ENCODE peak calls at places on chromosome 4, in nine cellular contexts. F, S, T, J, A, K, C, O and I are unnamed samples.

GRCh38 chr4:1656132-1656531 is 28.0 kb downstream of the FAM53A start:
- DNase-seq in T (no peak), J (no peak), C (no peak), K (no peak), O (no peak), F (no peak), S (no peak), A (no peak), I (no peak)

GRCh38 chr4:168605411-168605810 is 108.6 kb downstream of the PALLD start:
- DNase-seq in A (no peak), J (no peak), S (no peak), K (no peak), O (no peak), F (peak; percentile 24), C (no peak), T (peak; percentile 78), I (no peak)

GRCh38 chr4:24321637-24322036 is 262.7 kb downstream of the DHX15 start:
- DNase-seq in S (no peak), T (no peak), K (no peak), J (no peak), F (no peak), C (no peak), O (no peak), A (no peak), I (no peak)

GRCh38 chr4:121139533-121140222 is 24.4 kb downstream of the TNIP3 start:
- DNase-seq in T (peak; percentile 49), O (no peak), C (no peak), A (no peak), K (no peak), S (no peak), J (no peak), F (no peak), I (no peak)

GRCh38 chr4:88841635-88842034 is 144.0 kb upstream of the NAP1L5 start:
- DNase-seq in F (no peak), A (no peak), J (no peak), O (no peak), S (no peak), C (no peak), T (no peak), K (no peak), I (no peak)

GRCh38 chr4:87977521-87978278 is 2.2 kb downstream of the SPP1 start:
- DNase-seq in J (no peak), T (no peak), F (no peak), C (no peak), K (no peak), O (peak; percentile 87), A (no peak), S (no peak), I (no peak)

GRCh38 chr4:65120287-65120686 is 550.0 kb downstream of the EPHA5 start:
- DNase-seq in S (no peak), C (no peak), A (no peak), O (no peak), J (no peak), K (no peak), F (no peak), T (no peak), I (no peak)

GRCh38 chr4:121951570-121952110 is at the start of gene TRPC3:
- DNase-seq in K (peak; percentile 29), S (peak; percentile 46), J (peak; percentile 39), T (peak; percentile 37), C (no peak), A (peak; percentile 18), F (peak; percentile 29), O (no peak), I (peak; percentile 4)

GRCh38 chr4:40540801-40541200 is 88.9 kb downstream of the RBM47 start:
- DNase-seq in J (no peak), T (no peak), A (no peak), F (no peak), K (no peak), O (no peak), C (no peak), S (no peak), I (no peak)

GRCh38 chr4:74670583-74670982 is 123.7 kb downstream of the BTC start:
- DNase-seq in J (no peak), S (no peak), T (no peak), F (no peak), K (no peak), A (no peak), C (no peak), O (no peak), I (no peak)

GRCh38 chr4:336099-336892 is 1.3 kb upstream of the ZNF141 start:
- DNase-seq in C (peak; percentile 30), A (no peak), O (no peak), K (no peak), F (peak; percentile 42), T (no peak), J (peak; percentile 69), S (no peak), I (peak; percentile 17)

GRCh38 chr4:33882246-33882990 is 2361.9 kb downstream of the ARAP2 start:
- DNase-seq in A (no peak), F (no peak), O (peak; percentile 96), C (no peak), K (no peak), T (peak; percentile 77), J (no peak), S (no peak), I (no peak)

GRCh38 chr4:69576251-69576877 is 63.1 kb downstream of the UGT2A2 start:
- DNase-seq in K (no peak), C (no peak), O (no peak), J (no peak), A (no peak), T (no peak), F (no peak), S (no peak), I (no peak)

GRCh38 chr4:41420576-41420975 is 117.4 kb upstream of the LIMCH1 start:
- DNase-seq in K (no peak), T (no peak), J (no peak), C (no peak), O (no peak), F (no peak), S (no peak), A (no peak), I (no peak)

GRCh38 chr4:17771284-17771908 is 10.0 kb downstream of the FAM184B start:
- DNase-seq in C (no peak), F (no peak), S (no peak), J (no peak), K (no peak), O (no peak), T (no peak), A (peak; percentile 36), I (no peak)

GRCh38 chr4:102326951-102327350 is 18.3 kb downstream of the SLC39A8 start:
- DNase-seq in K (no peak), A (no peak), S (no peak), O (no peak), C (no peak), J (no peak), F (no peak), T (no peak), I (no peak)

GRCh38 chr4:174136013-174136412 is 147.5 kb downstream of the FBXO8 start:
- DNase-seq in C (no peak), A (peak; percentile 68), T (peak; percentile 26), K (no peak), F (no peak), S (no peak), J (no peak), O (no peak), I (peak; percentile 100)

GRCh38 chr4:123378794-123379193 is 17.8 kb upstream of the SPRY1 start:
- DNase-seq in F (no peak), O (no peak), T (no peak), J (no peak), C (no peak), A (no peak), K (no peak), S (no peak), I (no peak)

GRCh38 chr4:106210021-106210420 is 106.0 kb downstream of the TBCK start:
- DNase-seq in K (no peak), A (no peak), S (no peak), T (no peak), C (no peak), F (no peak), J (no peak), O (no peak), I (no peak)

GRCh38 chr4:101126044-101126443 is 221.3 kb downstream of the PPP3CA start:
- DNase-seq in K (no peak), O (peak; percentile 4), F (no peak), J (no peak), C (no peak), A (no peak), T (peak; percentile 12), S (no peak), I (no peak)